ENCODE peak calls at places on chromosomes 5 and 9, in seven cellular contexts. One of them, this sample, is unnamed.
A peak's percentile ranks its signal among the peaks of the same experiment; 100 is the strongest.

GRCh38 chr5:112733586-112733985 is 4.1 kb upstream of the APC start:
- DNase-seq in stimulated activated effector memory CD8-positive, alpha-beta T cell treated with anti-CD3 and anti-CD28 coated beads, Interleukin-12 subunit alpha, Interleukin-12 subunit beta, amount 100 ng/mL, for 72 hours: no peak
- DNase-seq in activated T-helper 1 cell treated with Interleukin-2 at 50 U/mL for 16 hours: no peak
- DNase-seq in endodermal cell: no peak
- DNase-seq in mucosa of descending colon: no peak
- DNase-seq in hypothalamus: no peak
- DNase-seq in Right ventricle myocardium superior: no peak
- DNase-seq in this sample: no peak

GRCh38 chr5:109388407-109388806 is 21.4 kb downstream of the PJA2 start:
- DNase-seq in stimulated activated effector memory CD8-positive, alpha-beta T cell treated with anti-CD3 and anti-CD28 coated beads, Interleukin-12 subunit alpha, Interleukin-12 subunit beta, amount 100 ng/mL, for 72 hours: no peak
- DNase-seq in activated T-helper 1 cell treated with Interleukin-2 at 50 U/mL for 16 hours: no peak
- DNase-seq in endodermal cell: no peak
- DNase-seq in mucosa of descending colon: no peak
- DNase-seq in hypothalamus: no peak
- DNase-seq in Right ventricle myocardium superior: no peak
- DNase-seq in this sample: no peak

GRCh38 chr5:112685929-112686328 is 51.8 kb upstream of the APC start:
- DNase-seq in stimulated activated effector memory CD8-positive, alpha-beta T cell treated with anti-CD3 and anti-CD28 coated beads, Interleukin-12 subunit alpha, Interleukin-12 subunit beta, amount 100 ng/mL, for 72 hours: no peak
- DNase-seq in activated T-helper 1 cell treated with Interleukin-2 at 50 U/mL for 16 hours: no peak
- DNase-seq in endodermal cell: no peak
- DNase-seq in mucosa of descending colon: no peak
- DNase-seq in hypothalamus: no peak
- DNase-seq in Right ventricle myocardium superior: no peak
- DNase-seq in this sample: no peak

GRCh38 chr5:132310141-132310834 is 16.1 kb downstream of the SLC22A4 start:
- DNase-seq in stimulated activated effector memory CD8-positive, alpha-beta T cell treated with anti-CD3 and anti-CD28 coated beads, Interleukin-12 subunit alpha, Interleukin-12 subunit beta, amount 100 ng/mL, for 72 hours: no peak
- DNase-seq in activated T-helper 1 cell treated with Interleukin-2 at 50 U/mL for 16 hours: no peak
- DNase-seq in endodermal cell: no peak
- DNase-seq in mucosa of descending colon: peak; percentile 58
- DNase-seq in hypothalamus: no peak
- DNase-seq in Right ventricle myocardium superior: no peak
- DNase-seq in this sample: no peak

GRCh38 chr9:35813434-35814105 is 1.3 kb downstream of the HINT2 start:
- DNase-seq in stimulated activated effector memory CD8-positive, alpha-beta T cell treated with anti-CD3 and anti-CD28 coated beads, Interleukin-12 subunit alpha, Interleukin-12 subunit beta, amount 100 ng/mL, for 72 hours: no peak
- DNase-seq in activated T-helper 1 cell treated with Interleukin-2 at 50 U/mL for 16 hours: no peak
- DNase-seq in endodermal cell: peak; percentile 72
- DNase-seq in mucosa of descending colon: peak; percentile 28
- DNase-seq in hypothalamus: no peak
- DNase-seq in Right ventricle myocardium superior: no peak
- DNase-seq in this sample: no peak

GRCh38 chr9:126411948-126412284 is 85.3 kb downstream of the MVB12B start:
- DNase-seq in stimulated activated effector memory CD8-positive, alpha-beta T cell treated with anti-CD3 and anti-CD28 coated beads, Interleukin-12 subunit alpha, Interleukin-12 subunit beta, amount 100 ng/mL, for 72 hours: no peak
- DNase-seq in activated T-helper 1 cell treated with Interleukin-2 at 50 U/mL for 16 hours: no peak
- DNase-seq in endodermal cell: no peak
- DNase-seq in mucosa of descending colon: no peak
- DNase-seq in hypothalamus: no peak
- DNase-seq in Right ventricle myocardium superior: no peak
- DNase-seq in this sample: no peak

GRCh38 chr9:117958726-117959125 is 254.5 kb downstream of the TLR4 start:
- DNase-seq in stimulated activated effector memory CD8-positive, alpha-beta T cell treated with anti-CD3 and anti-CD28 coated beads, Interleukin-12 subunit alpha, Interleukin-12 subunit beta, amount 100 ng/mL, for 72 hours: no peak
- DNase-seq in activated T-helper 1 cell treated with Interleukin-2 at 50 U/mL for 16 hours: no peak
- DNase-seq in endodermal cell: peak; percentile 53
- DNase-seq in mucosa of descending colon: no peak
- DNase-seq in hypothalamus: no peak
- DNase-seq in Right ventricle myocardium superior: no peak
- DNase-seq in this sample: no peak

GRCh38 chr5:147733075-147733474 is 49.5 kb downstream of the JAKMIP2 start:
- DNase-seq in stimulated activated effector memory CD8-positive, alpha-beta T cell treated with anti-CD3 and anti-CD28 coated beads, Interleukin-12 subunit alpha, Interleukin-12 subunit beta, amount 100 ng/mL, for 72 hours: no peak
- DNase-seq in activated T-helper 1 cell treated with Interleukin-2 at 50 U/mL for 16 hours: no peak
- DNase-seq in endodermal cell: no peak
- DNase-seq in mucosa of descending colon: no peak
- DNase-seq in hypothalamus: no peak
- DNase-seq in Right ventricle myocardium superior: no peak
- DNase-seq in this sample: no peak

GRCh38 chr9:79663299-79663698 is 91.5 kb downstream of the TLE4 start:
- DNase-seq in stimulated activated effector memory CD8-positive, alpha-beta T cell treated with anti-CD3 and anti-CD28 coated beads, Interleukin-12 subunit alpha, Interleukin-12 subunit beta, amount 100 ng/mL, for 72 hours: no peak
- DNase-seq in activated T-helper 1 cell treated with Interleukin-2 at 50 U/mL for 16 hours: no peak
- DNase-seq in endodermal cell: no peak
- DNase-seq in mucosa of descending colon: no peak
- DNase-seq in hypothalamus: no peak
- DNase-seq in Right ventricle myocardium superior: no peak
- DNase-seq in this sample: no peak

GRCh38 chr9:83572524-83572923 is 34.3 kb upstream of the FRMD3 start:
- DNase-seq in stimulated activated effector memory CD8-positive, alpha-beta T cell treated with anti-CD3 and anti-CD28 coated beads, Interleukin-12 subunit alpha, Interleukin-12 subunit beta, amount 100 ng/mL, for 72 hours: no peak
- DNase-seq in activated T-helper 1 cell treated with Interleukin-2 at 50 U/mL for 16 hours: no peak
- DNase-seq in endodermal cell: no peak
- DNase-seq in mucosa of descending colon: no peak
- DNase-seq in hypothalamus: no peak
- DNase-seq in Right ventricle myocardium superior: no peak
- DNase-seq in this sample: no peak

GRCh38 chr5:118967059-118967508 is 21.3 kb downstream of the DTWD2 start:
- DNase-seq in stimulated activated effector memory CD8-positive, alpha-beta T cell treated with anti-CD3 and anti-CD28 coated beads, Interleukin-12 subunit alpha, Interleukin-12 subunit beta, amount 100 ng/mL, for 72 hours: no peak
- DNase-seq in activated T-helper 1 cell treated with Interleukin-2 at 50 U/mL for 16 hours: no peak
- DNase-seq in endodermal cell: no peak
- DNase-seq in mucosa of descending colon: no peak
- DNase-seq in hypothalamus: no peak
- DNase-seq in Right ventricle myocardium superior: no peak
- DNase-seq in this sample: no peak

GRCh38 chr9:35736201-35736633 is 3.8 kb downstream of the CREB3 start:
- DNase-seq in stimulated activated effector memory CD8-positive, alpha-beta T cell treated with anti-CD3 and anti-CD28 coated beads, Interleukin-12 subunit alpha, Interleukin-12 subunit beta, amount 100 ng/mL, for 72 hours: peak; percentile 73
- DNase-seq in activated T-helper 1 cell treated with Interleukin-2 at 50 U/mL for 16 hours: peak; percentile 33
- DNase-seq in endodermal cell: peak; percentile 92
- DNase-seq in mucosa of descending colon: peak; percentile 80
- DNase-seq in hypothalamus: no peak
- DNase-seq in Right ventricle myocardium superior: no peak
- DNase-seq in this sample: no peak

GRCh38 chr5:157603333-157604190 is 28.0 kb upstream of the ADAM19 start:
- DNase-seq in stimulated activated effector memory CD8-positive, alpha-beta T cell treated with anti-CD3 and anti-CD28 coated beads, Interleukin-12 subunit alpha, Interleukin-12 subunit beta, amount 100 ng/mL, for 72 hours: peak; percentile 86
- DNase-seq in activated T-helper 1 cell treated with Interleukin-2 at 50 U/mL for 16 hours: peak; percentile 50
- DNase-seq in endodermal cell: no peak
- DNase-seq in mucosa of descending colon: no peak
- DNase-seq in hypothalamus: no peak
- DNase-seq in Right ventricle myocardium superior: no peak
- DNase-seq in this sample: no peak

GRCh38 chr5:59021837-59022514 is 439.1 kb downstream of the RAB3C start:
- DNase-seq in stimulated activated effector memory CD8-positive, alpha-beta T cell treated with anti-CD3 and anti-CD28 coated beads, Interleukin-12 subunit alpha, Interleukin-12 subunit beta, amount 100 ng/mL, for 72 hours: no peak
- DNase-seq in activated T-helper 1 cell treated with Interleukin-2 at 50 U/mL for 16 hours: no peak
- DNase-seq in endodermal cell: no peak
- DNase-seq in mucosa of descending colon: no peak
- DNase-seq in hypothalamus: no peak
- DNase-seq in Right ventricle myocardium superior: peak; percentile 61
- DNase-seq in this sample: no peak

GRCh38 chr9:112241491-112241890 is 66.4 kb upstream of the SUSD1 start:
- DNase-seq in stimulated activated effector memory CD8-positive, alpha-beta T cell treated with anti-CD3 and anti-CD28 coated beads, Interleukin-12 subunit alpha, Interleukin-12 subunit beta, amount 100 ng/mL, for 72 hours: no peak
- DNase-seq in activated T-helper 1 cell treated with Interleukin-2 at 50 U/mL for 16 hours: no peak
- DNase-seq in endodermal cell: no peak
- DNase-seq in mucosa of descending colon: no peak
- DNase-seq in hypothalamus: no peak
- DNase-seq in Right ventricle myocardium superior: no peak
- DNase-seq in this sample: no peak

This sample was measured in type B pancreatic cell.